ENCODE peak calls at places on chromosomes 11 and 22, in six cellular contexts. One of them, this sample, is unnamed.

GRCh38 chr11:19409307-19409706 is 168.6 kb upstream of the E2F8 start:
- DNase-seq in heart left ventricle: no peak
- DNase-seq in OCI-LY7: no peak
- DNase-seq in H1: no peak
- DNase-seq in keratinocyte: no peak
- DNase-seq in MM.1S: no peak
- DNase-seq in this sample: no peak

GRCh38 chr22:37499006-37499707 is 13.0 kb upstream of the MFNG start:
- DNase-seq in OCI-LY7: no peak
- DNase-seq in heart left ventricle: no peak
- DNase-seq in MM.1S: peak
- DNase-seq in H1: no peak
- DNase-seq in keratinocyte: no peak
- DNase-seq in this sample: no peak

GRCh38 chr11:79325851-79326250 is 115.0 kb downstream of the TENM4 start:
- DNase-seq in OCI-LY7: no peak
- DNase-seq in MM.1S: no peak
- DNase-seq in H1: no peak
- DNase-seq in keratinocyte: no peak
- DNase-seq in heart left ventricle: no peak
- DNase-seq in this sample: no peak

GRCh38 chr22:20183823-20184222 is 33.0 kb upstream of the CCDC188 start:
- DNase-seq in OCI-LY7: no peak
- DNase-seq in H1: no peak
- DNase-seq in keratinocyte: no peak
- DNase-seq in MM.1S: no peak
- DNase-seq in heart left ventricle: no peak
- DNase-seq in this sample: no peak

GRCh38 chr11:82776377-82776776 is 42.7 kb upstream of the FAM181B start:
- DNase-seq in MM.1S: no peak
- DNase-seq in keratinocyte: no peak
- DNase-seq in heart left ventricle: no peak
- DNase-seq in OCI-LY7: no peak
- DNase-seq in H1: no peak
- DNase-seq in this sample: no peak

GRCh38 chr11:88704505-88704904 is 361.3 kb downstream of the GRM5 start:
- DNase-seq in H1: no peak
- DNase-seq in MM.1S: no peak
- DNase-seq in OCI-LY7: no peak
- DNase-seq in keratinocyte: no peak
- DNase-seq in heart left ventricle: no peak
- DNase-seq in this sample: no peak

GRCh38 chr22:17303840-17304779 is 65.2 kb upstream of the CECR2 start:
- DNase-seq in H1: no peak
- DNase-seq in keratinocyte: no peak
- DNase-seq in heart left ventricle: no peak
- DNase-seq in MM.1S: peak
- DNase-seq in OCI-LY7: peak
- DNase-seq in this sample: peak

GRCh38 chr11:15258433-15259350 is 144.0 kb downstream of the INSC start:
- DNase-seq in OCI-LY7: peak
- DNase-seq in H1: no peak
- DNase-seq in keratinocyte: no peak
- DNase-seq in heart left ventricle: no peak
- DNase-seq in MM.1S: no peak
- DNase-seq in this sample: no peak

GRCh38 chr11:133844217-133844616 is 1.1 kb downstream of the SPATA19 start:
- DNase-seq in OCI-LY7: no peak
- DNase-seq in H1: no peak
- DNase-seq in heart left ventricle: no peak
- DNase-seq in MM.1S: no peak
- DNase-seq in keratinocyte: no peak
- DNase-seq in this sample: peak

GRCh38 chr22:35498026-35498425 is 42.6 kb upstream of the RASD2 start:
- DNase-seq in heart left ventricle: no peak
- DNase-seq in keratinocyte: no peak
- DNase-seq in H1: no peak
- DNase-seq in MM.1S: no peak
- DNase-seq in OCI-LY7: no peak
- DNase-seq in this sample: no peak

GRCh38 chr11:128734439-128735224 is 40.8 kb downstream of the FLI1 start:
- DNase-seq in OCI-LY7: peak
- DNase-seq in heart left ventricle: peak
- DNase-seq in H1: no peak
- DNase-seq in keratinocyte: no peak
- DNase-seq in MM.1S: peak
- DNase-seq in this sample: no peak

DNA sequence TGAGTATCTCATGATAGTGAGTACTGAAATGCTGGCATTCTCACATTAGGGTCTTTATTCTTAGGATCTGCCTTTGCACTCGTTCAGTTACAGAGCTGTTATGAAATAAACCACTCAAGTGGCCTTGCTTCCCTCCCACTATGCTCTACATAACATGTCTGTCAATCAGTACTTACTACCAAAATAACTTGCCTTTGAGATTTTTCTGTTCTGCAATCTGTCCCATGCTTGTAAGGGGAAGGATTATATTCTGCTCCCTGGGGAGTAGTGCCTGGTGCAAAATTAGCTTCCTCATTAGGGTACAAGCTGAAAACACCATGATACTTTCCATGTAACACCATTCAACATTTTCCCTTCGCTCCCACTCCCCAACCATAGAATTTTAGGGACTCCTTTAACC is 1.9 kb upstream of the GRAP2 start:
- DNase-seq in heart left ventricle: no peak
- DNase-seq in H1: no peak
- DNase-seq in keratinocyte: no peak
- DNase-seq in OCI-LY7: peak
- DNase-seq in MM.1S: no peak
- DNase-seq in this sample: no peak
- H3K27ac ChIP-seq in heart left ventricle: no peak
- H3K27ac ChIP-seq in H1: no peak
- H3K27ac ChIP-seq in keratinocyte: no peak
- H3K27ac ChIP-seq in OCI-LY7: peak
- H3K27ac ChIP-seq in MM.1S: no peak
- H3K27ac ChIP-seq in this sample: no peak

GRCh38 chr11:3832816-3833215 is 7.9 kb downstream of the RHOG start:
- DNase-seq in heart left ventricle: no peak
- DNase-seq in keratinocyte: no peak
- DNase-seq in H1: no peak
- DNase-seq in OCI-LY7: no peak
- DNase-seq in MM.1S: no peak
- DNase-seq in this sample: no peak
- H3K27ac ChIP-seq in heart left ventricle: no peak
- H3K27ac ChIP-seq in keratinocyte: no peak
- H3K27ac ChIP-seq in H1: no peak
- H3K27ac ChIP-seq in OCI-LY7: no peak
- H3K27ac ChIP-seq in MM.1S: no peak
- H3K27ac ChIP-seq in this sample: no peak

DNA sequence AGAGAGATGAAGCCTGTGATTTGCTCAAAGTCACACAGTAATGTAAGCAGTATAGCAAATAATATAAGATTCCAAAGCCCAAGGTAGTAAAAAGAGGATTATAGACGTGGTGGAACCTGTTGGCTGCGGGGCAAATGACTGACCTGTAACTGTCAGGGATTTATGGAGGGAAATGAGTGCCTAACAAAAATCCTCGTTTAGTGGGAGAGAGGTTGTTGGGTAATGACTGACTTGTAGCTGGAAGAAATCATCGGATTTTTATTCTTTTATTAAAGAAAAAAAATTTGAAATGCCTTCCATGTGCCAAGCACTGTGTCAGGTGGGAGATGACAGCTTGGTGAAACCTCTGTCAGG is 649 bp upstream of the CLP1 start:
- DNase-seq in keratinocyte: no peak
- DNase-seq in H1: no peak
- DNase-seq in heart left ventricle: no peak
- DNase-seq in MM.1S: no peak
- DNase-seq in OCI-LY7: no peak
- DNase-seq in this sample: no peak
- H3K27ac ChIP-seq in keratinocyte: peak
- H3K27ac ChIP-seq in H1: no peak
- H3K27ac ChIP-seq in heart left ventricle: peak
- H3K27ac ChIP-seq in MM.1S: peak
- H3K27ac ChIP-seq in OCI-LY7: no peak
- H3K27ac ChIP-seq in this sample: peak

DNA sequence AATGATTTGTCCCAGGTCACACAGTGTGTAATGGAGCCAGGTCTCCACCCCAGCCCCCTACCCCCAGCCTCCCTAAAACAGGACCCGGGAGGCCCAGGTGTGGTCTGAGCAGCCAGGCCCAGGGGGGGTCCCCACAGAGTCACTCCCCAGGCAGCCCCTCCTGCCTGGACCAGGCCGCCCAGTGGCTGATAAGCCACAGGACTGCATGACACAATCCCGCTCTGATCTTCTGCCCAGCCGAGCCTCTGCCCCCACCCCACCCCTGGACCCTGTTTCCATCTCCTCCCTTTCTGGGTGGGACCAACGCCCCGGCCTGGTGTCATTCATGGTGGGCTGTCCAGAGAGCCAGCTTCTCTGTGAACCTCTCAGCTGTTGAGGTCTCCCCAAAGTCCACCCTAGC is 7.7 kb upstream of the LIF start:
- DNase-seq in OCI-LY7: no peak
- DNase-seq in keratinocyte: no peak
- DNase-seq in MM.1S: no peak
- DNase-seq in heart left ventricle: no peak
- DNase-seq in H1: no peak
- DNase-seq in this sample: no peak
- H3K27ac ChIP-seq in OCI-LY7: no peak
- H3K27ac ChIP-seq in keratinocyte: no peak
- H3K27ac ChIP-seq in MM.1S: no peak
- H3K27ac ChIP-seq in heart left ventricle: no peak
- H3K27ac ChIP-seq in H1: no peak
- H3K27ac ChIP-seq in this sample: no peak

DNA sequence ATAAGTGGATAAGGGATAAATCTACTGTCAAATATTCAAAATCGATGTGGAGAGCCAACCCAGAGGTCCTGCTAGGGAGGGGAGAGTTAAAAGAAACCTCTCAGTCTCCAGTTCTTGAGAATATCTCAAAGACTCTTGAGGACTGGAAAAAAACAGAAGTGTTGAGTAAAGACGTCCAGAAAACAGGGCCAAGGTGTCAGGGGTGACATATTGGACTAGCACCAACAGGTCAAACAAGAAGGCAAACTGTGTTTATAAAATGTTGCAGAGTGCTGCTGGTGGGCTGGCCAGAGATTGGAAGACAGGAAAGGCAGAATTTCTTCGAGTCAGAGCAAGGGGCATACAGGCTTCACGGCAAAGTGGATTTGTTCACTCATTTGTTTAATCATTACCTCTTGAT is 33.8 kb upstream of the SMPD1 start:
- DNase-seq in keratinocyte: no peak
- DNase-seq in MM.1S: no peak
- DNase-seq in heart left ventricle: no peak
- DNase-seq in H1: no peak
- DNase-seq in OCI-LY7: no peak
- DNase-seq in this sample: no peak
- H3K27ac ChIP-seq in keratinocyte: no peak
- H3K27ac ChIP-seq in MM.1S: no peak
- H3K27ac ChIP-seq in heart left ventricle: no peak
- H3K27ac ChIP-seq in H1: no peak
- H3K27ac ChIP-seq in OCI-LY7: no peak
- H3K27ac ChIP-seq in this sample: no peak

GRCh38 chr22:41487037-41487963 is 18.4 kb downstream of the ACO2 start:
- DNase-seq in H1: no peak
- DNase-seq in heart left ventricle: no peak
- DNase-seq in OCI-LY7: no peak
- DNase-seq in keratinocyte: no peak
- DNase-seq in MM.1S: no peak
- DNase-seq in this sample: no peak

GRCh38 chr22:41488596-41489385 is 19.9 kb downstream of the ACO2 start:
- DNase-seq in OCI-LY7: no peak
- DNase-seq in H1: no peak
- DNase-seq in MM.1S: no peak
- DNase-seq in heart left ventricle: no peak
- DNase-seq in keratinocyte: no peak
- DNase-seq in this sample: no peak

GRCh38 chr22:41485033-41485432 is 16.1 kb downstream of the ACO2 start:
- DNase-seq in keratinocyte: no peak
- DNase-seq in heart left ventricle: no peak
- DNase-seq in OCI-LY7: no peak
- DNase-seq in MM.1S: no peak
- DNase-seq in H1: no peak
- DNase-seq in this sample: no peak

GRCh38 chr22:41491379-41492100 is 22.6 kb downstream of the ACO2 start:
- DNase-seq in OCI-LY7: no peak
- DNase-seq in heart left ventricle: no peak
- DNase-seq in H1: no peak
- DNase-seq in MM.1S: no peak
- DNase-seq in keratinocyte: no peak
- DNase-seq in this sample: no peak

DNA sequence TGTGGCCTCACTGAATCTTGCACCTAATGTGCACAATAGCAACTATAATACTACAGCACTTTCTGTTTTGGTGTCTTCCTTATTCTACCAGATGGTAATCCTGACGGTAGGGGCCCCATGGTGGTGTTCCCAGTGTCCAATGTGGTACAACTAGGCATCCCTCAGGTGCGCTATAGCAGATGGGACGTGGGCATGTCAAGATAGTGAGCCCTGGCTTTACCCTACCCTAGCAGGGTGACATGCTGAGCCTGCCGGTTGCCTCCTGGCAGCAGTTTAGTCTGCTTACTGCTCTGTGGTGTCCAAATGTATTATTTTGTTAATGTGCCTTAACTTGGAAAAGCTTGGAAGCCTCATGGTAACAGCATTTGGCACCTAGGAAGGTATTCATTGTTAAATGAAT is 19.2 kb downstream of the ACO2 start:
- DNase-seq in OCI-LY7: no peak
- DNase-seq in H1: no peak
- DNase-seq in keratinocyte: no peak
- DNase-seq in MM.1S: no peak
- DNase-seq in heart left ventricle: no peak
- DNase-seq in this sample: no peak
- H3K27ac ChIP-seq in OCI-LY7: no peak
- H3K27ac ChIP-seq in H1: no peak
- H3K27ac ChIP-seq in keratinocyte: no peak
- H3K27ac ChIP-seq in MM.1S: no peak
- H3K27ac ChIP-seq in heart left ventricle: peak
- H3K27ac ChIP-seq in this sample: no peak